ENCODE peak calls at places on chromosomes 5 and 9, in five cellular contexts. V is endothelial cell of umbilical vein, C is GM23338, E is fibroblast of lung, O is H1. D is an unnamed sample.
A peak's percentile ranks its signal among the peaks of the same experiment; 100 is the strongest.

GRCh38 chr9:18478517-18479361 is 4.8 kb downstream of the ADAMTSL1 start:
- DNase-seq in C (no peak), V (no peak), O (no peak), E (peak; percentile 68), D (no peak)

GRCh38 chr9:121884057-121884512 is 209.0 kb downstream of the TTLL11 start:
- DNase-seq in V (no peak), E (no peak), C (peak; percentile 87), O (no peak), D (no peak)

GRCh38 chr5:5353681-5354080 is 68.8 kb upstream of the ICE1 start:
- DNase-seq in C (peak; percentile 46), V (no peak), E (no peak), O (peak; percentile 57), D (no peak)

GRCh38 chr9:86722706-86723075 is 224.6 kb downstream of the GAS1 start:
- DNase-seq in E (no peak), O (no peak), C (no peak), V (no peak), D (no peak)

GRCh38 chr5:9196403-9197224 is 349.3 kb downstream of the SEMA5A start:
- DNase-seq in O (no peak), C (no peak), E (peak; percentile 31), V (no peak), D (no peak)

GRCh38 chr5:151719228-151719861 is 32.6 kb upstream of the SPARC start:
- DNase-seq in V (peak; percentile 60), C (peak; percentile 70), O (peak; percentile 67), E (peak; percentile 61), D (peak; percentile 51)

GRCh38 chr5:14869286-14870164 is 2.1 kb downstream of the ANKH start:
- DNase-seq in V (no peak), O (no peak), E (no peak), C (no peak), D (no peak)

GRCh38 chr9:136314944-136315343 is 11.1 kb upstream of the CCDC187 start:
- DNase-seq in O (no peak), C (no peak), E (no peak), V (no peak), D (no peak)

GRCh38 chr9:104774132-104774531 is 10.2 kb downstream of the NIPSNAP3B start:
- DNase-seq in E (no peak), C (no peak), V (no peak), O (no peak), D (no peak)

GRCh38 chr9:106738109-106738508 is 124.9 kb upstream of the ZNF462 start:
- DNase-seq in V (no peak), C (no peak), E (no peak), O (no peak), D (no peak)

GRCh38 chr5:174935854-174936474 is 211.6 kb downstream of the MSX2 start:
- DNase-seq in E (peak; percentile 68), V (peak; percentile 14), C (peak; percentile 86), O (peak; percentile 90), D (peak; percentile 53)

GRCh38 chr9:119003882-119004617 is 365.2 kb downstream of the BRINP1 start:
- DNase-seq in V (no peak), O (no peak), E (no peak), C (no peak), D (no peak)

GRCh38 chr5:131242728-131243255 is 21.1 kb upstream of the CDC42SE2 start:
- DNase-seq in O (no peak), V (peak; percentile 26), C (no peak), E (peak; percentile 89), D (peak; percentile 29)

GRCh38 chr5:87421307-87421706 is 8.6 kb upstream of the CCNH start:
- DNase-seq in V (no peak), E (no peak), C (no peak), O (no peak), D (no peak)

GRCh38 chr9:93091453-93092081 is 4.5 kb upstream of the CARD19 start:
- DNase-seq in V (peak; percentile 29), C (no peak), E (peak; percentile 90), O (no peak), D (peak; percentile 44)

GRCh38 chr9:74609671-74610416 is 112.7 kb downstream of the RORB start:
- DNase-seq in E (no peak), C (peak; percentile 46), O (no peak), V (no peak), D (peak; percentile 24)

GRCh38 chr5:54930736-54931135 is 54.7 kb downstream of the ESM1 start:
- DNase-seq in C (no peak), O (no peak), E (no peak), V (no peak), D (no peak)

GRCh38 chr9:130847306-130848217 is 12.5 kb downstream of the ABL1 start:
- DNase-seq in V (peak; percentile 96), E (peak; percentile 100), C (peak; percentile 86), O (no peak), D (peak; percentile 94)

GRCh38 chr9:15856591-15856990 is 303.7 kb downstream of the CCDC171 start:
- DNase-seq in O (no peak), E (peak; percentile 54), C (no peak), V (no peak), D (no peak)

GRCh38 chr5:33229216-33229615 is 211.5 kb upstream of the TARS1 start:
- DNase-seq in O (no peak), V (no peak), E (no peak), C (no peak), D (no peak)

GRCh38 chr5:67000794-67001475 is 195.7 kb downstream of the CD180 start:
- DNase-seq in V (no peak), O (no peak), C (no peak), E (no peak), D (no peak)

GRCh38 chr5:95042040-95042439 is 242.9 kb downstream of the MCTP1 start:
- DNase-seq in C (no peak), E (no peak), O (no peak), V (no peak), D (no peak)

GRCh38 chr9:8270235-8270634 is 470.7 kb upstream of the DMAC1 start:
- DNase-seq in E (no peak), V (no peak), O (no peak), C (no peak), D (no peak)

GRCh38 chr9:36867672-36868471 is 166.2 kb downstream of the PAX5 start:
- DNase-seq in C (no peak), V (no peak), O (no peak), E (no peak), D (no peak)

GRCh38 chr9:113523421-113524141 is 60.1 kb downstream of the RGS3 start:
- DNase-seq in E (no peak), V (peak; percentile 85), C (no peak), O (no peak), D (no peak)

GRCh38 chr9:113516840-113517577 is 53.5 kb downstream of the RGS3 start:
- DNase-seq in E (no peak), C (no peak), V (no peak), O (no peak), D (no peak)

GRCh38 chr5:157559301-157559700 is 16.3 kb downstream of the ADAM19 start:
- DNase-seq in C (no peak), V (no peak), E (peak; percentile 41), O (no peak), D (no peak)

GRCh38 chr5:29379619-29380018 is 1813.9 kb upstream of the CDH6 start:
- DNase-seq in E (no peak), O (no peak), C (no peak), V (no peak), D (no peak)

GRCh38 chr5:148584103-148584502 is 70.2 kb downstream of the HTR4 start:
- DNase-seq in C (no peak), V (no peak), E (no peak), O (no peak), D (no peak)

GRCh38 chr9:83509372-83509771 is 28.8 kb downstream of the FRMD3 start:
- DNase-seq in C (peak; percentile 40), E (no peak), V (no peak), O (no peak), D (peak; percentile 14)

GRCh38 chr5:127410906-127411780 is 106.3 kb upstream of the PRRC1 start:
- DNase-seq in O (no peak), E (no peak), C (no peak), V (no peak), D (no peak)

GRCh38 chr9:110050925-110051355 is 157.0 kb downstream of the C9orf152 start:
- DNase-seq in O (no peak), C (no peak), E (peak; percentile 95), V (peak; percentile 73), D (peak; percentile 63)
- H3K4me3 ChIP-seq in O (no peak overlapping the region), C (no peak overlapping the region), E (peak overlapping the region; percentile 79), V (peak overlapping the region; percentile 99), D (no peak overlapping the region)

GRCh38 chr5:107270561-107270960 is 400.2 kb downstream of the EFNA5 start:
- DNase-seq in V (no peak), O (no peak), E (no peak), C (no peak), D (no peak)
- TF ChIP-seq EZH2 in V (no peak), O (no peak), E (no peak), C (no peak), D (no peak)

DNA sequence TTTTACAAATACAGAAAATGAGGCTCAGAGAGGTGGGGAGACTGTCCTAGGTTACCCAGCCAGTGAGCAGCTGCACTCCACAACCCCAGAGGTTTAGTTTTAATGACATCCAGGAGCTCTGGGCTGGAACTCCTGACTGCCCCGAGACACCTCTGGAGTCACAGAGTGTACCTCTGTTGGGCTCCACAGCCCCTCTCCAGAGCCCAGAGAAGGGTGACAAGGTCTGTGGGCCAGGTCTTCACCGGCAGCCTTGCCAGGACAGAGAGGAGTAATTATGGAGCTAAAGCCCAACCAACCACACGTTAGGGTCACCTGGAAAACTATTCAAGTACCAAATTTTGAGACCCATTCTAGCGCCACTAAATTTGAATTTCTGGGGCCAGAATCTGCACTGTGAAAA is 11.1 kb downstream of the CDX1 start:
- DNase-seq in E (no peak), V (no peak), C (no peak), O (no peak), D (no peak)
- H3K4me3 ChIP-seq in E (no peak overlapping the region), V (no peak overlapping the region), C (no peak overlapping the region), O (no peak overlapping the region), D (no peak overlapping the region)

GRCh38 chr9:38423939-38424843 is at the start of gene IGFBPL1:
- DNase-seq in C (peak; percentile 70), E (no peak), V (peak; percentile 29), O (peak; percentile 72), D (peak; percentile 23)
- TF ChIP-seq EZH2 in C (peak; percentile 1), E (no peak), V (no peak), O (peak; percentile 4), D (peak; percentile 32)

DNA sequence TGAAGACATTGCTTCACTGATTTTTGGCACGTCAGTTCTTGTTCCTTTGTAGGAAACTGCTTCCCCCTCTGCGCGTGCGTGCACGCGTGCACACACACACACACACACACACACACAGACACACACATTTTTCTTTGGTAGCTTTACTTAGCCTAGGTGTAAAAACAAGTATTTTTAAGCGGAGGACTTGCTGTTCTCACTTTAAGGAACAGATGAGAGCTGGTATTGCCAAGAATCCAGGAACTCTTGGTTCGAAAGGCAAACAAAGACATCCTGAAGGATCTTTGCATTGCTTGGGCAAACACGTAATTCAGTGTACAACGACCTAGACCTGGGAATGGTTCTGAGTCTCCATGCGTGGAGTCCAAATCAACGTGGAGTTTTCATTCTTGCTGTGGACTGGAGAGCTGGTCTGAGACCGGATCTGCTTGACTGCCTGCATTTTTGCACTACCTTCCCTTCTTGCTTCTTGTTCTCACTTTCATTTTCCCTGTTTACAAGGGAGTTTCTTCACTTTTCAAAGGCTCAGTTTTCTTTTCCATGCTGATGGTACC is 8.2 kb downstream of the TMEM268 start:
- DNase-seq in E (no peak), V (peak; percentile 52), C (no peak), O (no peak), D (no peak)
- H3K4me3 ChIP-seq in E (no peak overlapping the region), V (peak overlapping the region; percentile 60), C (no peak overlapping the region), O (no peak overlapping the region), D (no peak overlapping the region)

D was measured in A673.